ENCODE peak calls at places on chromosomes 11 and 22, in seven cellular contexts. J is NCI-H69, I is H1, H is adrenal gland, Y is fibroblast of the conjunctiva, D is NCI-H2171, F is HEK293T. T is an unnamed sample.

GRCh38 chr11:15213471-15214231 is 98.9 kb downstream of the INSC start:
- DNase-seq in J (peak), I (no peak), H (no peak), Y (no peak), D (no peak), F (no peak), T (no peak)

GRCh38 chr11:24216488-24216887 is 280.4 kb upstream of the LUZP2 start:
- DNase-seq in J (no peak), I (no peak), H (no peak), Y (no peak), D (no peak), F (no peak), T (no peak)

GRCh38 chr11:11065396-11065795 is 207.5 kb upstream of the ZBED5 start:
- DNase-seq in J (no peak), I (no peak), H (no peak), Y (no peak), D (no peak), F (no peak), T (no peak)

GRCh38 chr11:76391039-76391438 is 9.9 kb downstream of the GVQW3 start:
- DNase-seq in J (peak), I (no peak), H (no peak), Y (no peak), D (no peak), F (no peak), T (no peak)

GRCh38 chr22:40560551-40560950 is 76.0 kb downstream of the MRTFA start:
- DNase-seq in J (peak), I (no peak), H (peak), Y (peak), D (peak), F (peak), T (no peak)

GRCh38 chr22:33299245-33299956 is 241.2 kb upstream of the SYN3 start:
- DNase-seq in J (no peak), I (no peak), H (no peak), Y (no peak), D (no peak), F (no peak), T (no peak)

GRCh38 chr11:26764315-26764714 is 42.5 kb upstream of the SLC5A12 start:
- DNase-seq in J (no peak), I (no peak), H (no peak), Y (no peak), D (no peak), F (no peak), T (no peak)

GRCh38 chr22:31179345-31179744 is 19.4 kb downstream of the RNF185 start:
- DNase-seq in J (peak), I (no peak), H (no peak), Y (no peak), D (no peak), F (no peak), T (no peak)

GRCh38 chr22:29083576-29084566 is 11.0 kb downstream of the KREMEN1 start:
- DNase-seq in J (no peak), I (no peak), H (no peak), Y (no peak), D (no peak), F (no peak), T (no peak)

GRCh38 chr11:67613313-67613959 is 6.7 kb downstream of the NDUFV1 start:
- DNase-seq in J (no peak), I (no peak), H (no peak), Y (no peak), D (no peak), F (no peak), T (no peak)

T was measured in islet precursor cell.